ENCODE peak calls at places on chromosomes 12 and 14, in ten cellular contexts. M, B, G, X, K, W, I, N, H and R are unnamed samples.

GRCh38 chr12:82481954-82482353 is 123.6 kb downstream of the METTL25 start:
- DNase-seq in M (no peak), B (no peak), G (no peak), X (no peak), K (no peak), W (no peak), I (no peak), N (no peak), H (no peak), R (no peak)

GRCh38 chr12:114440450-114441383 is 34.8 kb upstream of the TBX5 start:
- DNase-seq in M (no peak), B (no peak), G (no peak), X (no peak), K (no peak), W (no peak), I (no peak), N (no peak), H (no peak), R (no peak)

GRCh38 chr12:2023365-2023764 is 19.1 kb upstream of the DCP1B start:
- DNase-seq in M (no peak), B (no peak), G (no peak), X (no peak), K (no peak), W (no peak), I (no peak), N (no peak), H (no peak), R (no peak)

GRCh38 chr12:60977966-60978365 is 1282.2 kb upstream of the USP15 start:
- DNase-seq in M (no peak), B (no peak), G (no peak), X (no peak), K (no peak), W (no peak), I (no peak), N (no peak), H (no peak), R (no peak)

GRCh38 chr12:34400986-34401658 is 378.8 kb downstream of the ALG10 start:
- DNase-seq in M (no peak), B (peak), G (peak), X (no peak), K (no peak), W (peak), I (no peak), N (no peak), H (no peak), R (no peak)

GRCh38 chr14:26290007-26290530 is 307.8 kb downstream of the NOVA1 start:
- DNase-seq in M (no peak), B (no peak), G (no peak), X (no peak), K (no peak), W (no peak), I (peak), N (peak), H (peak), R (peak)

GRCh38 chr14:64745511-64746041 is 41.4 kb downstream of the PLEKHG3 start:
- DNase-seq in M (no peak), B (no peak), G (no peak), X (no peak), K (no peak), W (no peak), I (peak), N (peak), H (peak), R (peak)

GRCh38 chr14:52547526-52547925 is 4.8 kb downstream of the TXNDC16 start:
- DNase-seq in M (no peak), B (no peak), G (no peak), X (no peak), K (no peak), W (no peak), I (no peak), N (no peak), H (no peak), R (no peak)

GRCh38 chr12:122527478-122527944 is 462 bp downstream of the KNTC1 start:
- DNase-seq in M (peak), B (no peak), G (no peak), X (no peak), K (no peak), W (peak), I (peak), N (peak), H (no peak), R (peak)

GRCh38 chr12:102169922-102170698 is 27.5 kb downstream of the PMCH start:
- DNase-seq in M (peak), B (no peak), G (no peak), X (peak), K (no peak), W (no peak), I (peak), N (peak), H (peak), R (peak)

GRCh38 chr14:85471156-85471555 is 58.8 kb upstream of the FLRT2 start:
- DNase-seq in M (no peak), B (no peak), G (no peak), X (no peak), K (no peak), W (no peak), I (peak), N (peak), H (peak), R (peak)

GRCh38 chr12:80269953-80270552 is 170.7 kb downstream of the OTOGL start:
- DNase-seq in M (peak), B (no peak), G (no peak), X (peak), K (no peak), W (no peak), I (peak), N (peak), H (peak), R (peak)

GRCh38 chr14:58109761-58110160 is 42.3 kb downstream of the ARMH4 start:
- DNase-seq in M (no peak), B (no peak), G (no peak), X (no peak), K (no peak), W (no peak), I (no peak), N (no peak), H (no peak), R (no peak)

GRCh38 chr12:47039079-47039478 is 40.3 kb upstream of the PCED1B start:
- DNase-seq in M (no peak), B (no peak), G (no peak), X (no peak), K (no peak), W (no peak), I (no peak), N (no peak), H (no peak), R (no peak)

GRCh38 chr12:94640134-94640928 is 10.0 kb downstream of the TMCC3 start:
- DNase-seq in M (no peak), B (no peak), G (no peak), X (no peak), K (peak), W (peak), I (peak), N (peak), H (peak), R (peak)

GRCh38 chr12:88575361-88575959 is 4.8 kb downstream of the KITLG start:
- DNase-seq in M (no peak), B (no peak), G (no peak), X (no peak), K (no peak), W (no peak), I (peak), N (no peak), H (no peak), R (no peak)

GRCh38 chr14:21347201-21347600 is 36.6 kb downstream of the SUPT16H start:
- DNase-seq in M (no peak), B (no peak), G (no peak), X (no peak), K (no peak), W (no peak), I (no peak), N (no peak), H (no peak), R (no peak)

GRCh38 chr14:89215166-89215940 is 201.7 kb downstream of the FOXN3 start:
- DNase-seq in M (no peak), B (no peak), G (no peak), X (no peak), K (no peak), W (no peak), I (no peak), N (peak), H (peak), R (no peak)

GRCh38 chr14:106286697-106287290 is 760.4 kb downstream of the TMEM121 start:
- DNase-seq in M (no peak), B (no peak), G (no peak), X (no peak), K (no peak), W (no peak), I (no peak), N (no peak), H (no peak), R (no peak)

GRCh38 chr12:15193927-15194326 is 27.3 kb downstream of the RERG start:
- DNase-seq in M (no peak), B (peak), G (no peak), X (no peak), K (no peak), W (no peak), I (no peak), N (no peak), H (no peak), R (peak)

GRCh38 chr14:89933002-89933401 is 21.5 kb downstream of the EFCAB11 start:
- DNase-seq in M (no peak), B (no peak), G (no peak), X (no peak), K (no peak), W (no peak), I (no peak), N (no peak), H (no peak), R (no peak)

GRCh38 chr12:56461235-56462159 is 6.9 kb upstream of the SPRYD4 start:
- DNase-seq in M (no peak), B (peak), G (no peak), X (no peak), K (no peak), W (no peak), I (peak), N (no peak), H (no peak), R (no peak)

GRCh38 chr14:69842671-69843407 is 36.4 kb upstream of the SMOC1 start:
- DNase-seq in M (no peak), B (no peak), G (no peak), X (no peak), K (no peak), W (no peak), I (no peak), N (no peak), H (no peak), R (no peak)

GRCh38 chr12:132662901-132663755 is 24.0 kb downstream of the POLE start:
- DNase-seq in M (no peak), B (peak), G (no peak), X (no peak), K (no peak), W (no peak), I (no peak), N (no peak), H (no peak), R (no peak)

GRCh38 chr14:59831121-59831730 is 39.4 kb downstream of the RTN1 start:
- DNase-seq in M (no peak), B (no peak), G (no peak), X (no peak), K (no peak), W (no peak), I (no peak), N (no peak), H (no peak), R (no peak)

GRCh38 chr12:75854681-75855309 is 176.8 kb downstream of the PHLDA1 start:
- DNase-seq in M (no peak), B (no peak), G (no peak), X (no peak), K (no peak), W (no peak), I (peak), N (peak), H (peak), R (no peak)

GRCh38 chr12:131751335-131751734 is 40.4 kb downstream of the SFSWAP start:
- DNase-seq in M (no peak), B (no peak), G (no peak), X (no peak), K (no peak), W (no peak), I (no peak), N (no peak), H (no peak), R (no peak)

GRCh38 chr12:47111392-47111778 is 31.6 kb upstream of the AMIGO2 start:
- DNase-seq in M (no peak), B (no peak), G (no peak), X (no peak), K (no peak), W (no peak), I (no peak), N (no peak), H (no peak), R (no peak)

GRCh38 chr12:118853634-118854033 is 127.7 kb upstream of the SRRM4 start:
- DNase-seq in M (peak), B (no peak), G (no peak), X (no peak), K (no peak), W (no peak), I (no peak), N (no peak), H (no peak), R (no peak)

DNA sequence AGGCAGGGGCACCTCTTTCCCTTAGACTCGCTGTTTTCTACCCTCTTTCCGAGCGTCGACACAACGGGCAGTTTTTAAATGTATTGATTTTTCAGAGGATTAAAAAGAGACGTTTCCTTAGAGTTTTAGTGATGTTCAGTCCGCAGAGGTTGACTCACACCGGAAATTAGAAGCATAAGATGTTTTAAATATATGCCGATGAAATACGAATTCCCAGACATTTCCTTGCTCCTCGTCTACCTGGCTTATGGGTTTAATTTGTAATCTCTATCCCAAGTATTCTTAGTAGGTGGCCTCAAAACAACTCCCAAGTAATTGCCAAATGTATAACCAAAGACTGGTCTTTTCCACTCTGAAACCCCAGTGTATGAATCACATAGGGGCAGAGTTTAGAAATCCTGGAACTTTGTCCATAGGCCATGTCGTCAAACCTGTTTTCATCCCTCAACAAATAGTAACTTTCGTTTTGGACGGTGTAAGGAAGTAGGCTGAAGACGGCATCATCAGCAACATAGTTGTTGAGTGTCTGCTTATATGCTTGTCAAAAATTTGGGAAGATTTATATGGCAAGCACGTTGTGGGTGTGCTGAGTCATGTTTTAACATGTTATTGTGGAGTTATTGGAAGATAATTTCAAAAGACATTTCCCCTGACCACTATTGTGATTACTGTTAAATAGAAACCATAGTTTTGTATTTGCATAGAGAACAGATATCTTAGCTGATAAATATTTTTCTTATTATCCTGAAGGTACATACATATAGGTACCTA is 824 bp downstream of the TBK1 start:
- DNase-seq in M (peak), B (no peak), G (peak), X (peak), K (no peak), W (no peak), I (peak), N (peak), H (peak), R (peak)
- TF ChIP-seq CTCF in M (no peak), B (no peak), G (no peak), X (no peak), K (no peak), W (no peak), I (no peak), N (no peak), H (no peak), R (no peak)

GRCh38 chr14:61326149-61326548 is 4.8 kb downstream of the PRKCH start:
- DNase-seq in M (no peak), B (no peak), G (no peak), X (no peak), K (no peak), W (no peak), I (no peak), N (no peak), H (no peak), R (no peak)
- H3K4me3 ChIP-seq in M (no peak), B (no peak), G (no peak), X (no peak), K (peak), W (no peak), I (no peak), N (no peak), H (no peak), R (no peak)

DNA sequence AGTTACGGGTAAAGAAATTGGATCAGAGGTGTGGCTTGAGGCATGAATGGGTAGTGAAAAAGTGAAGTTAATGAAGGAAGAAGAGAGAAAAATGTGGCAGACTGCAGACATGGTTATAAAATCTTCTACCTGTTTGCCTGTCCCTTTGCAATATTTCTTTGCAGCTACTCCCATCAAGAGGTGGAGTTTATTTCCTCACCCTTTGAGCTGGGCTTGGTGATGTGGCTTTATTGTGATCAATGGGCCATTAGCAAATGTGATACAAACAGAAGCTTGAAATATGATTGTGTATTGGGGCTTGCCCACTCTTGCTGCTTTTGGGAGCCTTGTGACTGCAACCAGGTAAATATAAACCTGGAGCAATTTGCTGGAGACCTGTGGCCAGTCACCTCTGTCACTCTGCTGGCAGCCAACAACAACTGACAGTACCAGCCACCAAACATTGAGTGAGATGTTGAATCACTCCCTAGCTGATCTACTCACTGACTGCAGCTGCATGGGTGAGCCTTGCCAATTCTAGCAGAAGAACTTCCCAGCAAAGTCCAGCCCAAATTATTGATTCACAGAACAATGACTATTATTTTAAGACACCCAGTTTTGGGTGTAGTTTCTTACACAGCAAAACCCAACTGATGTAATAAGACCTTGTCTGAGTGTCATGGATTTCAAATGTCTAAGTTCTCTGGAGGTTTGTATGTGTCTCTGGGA is 151.0 kb upstream of the ATP2B1 start:
- DNase-seq in M (peak), B (no peak), G (no peak), X (no peak), K (no peak), W (no peak), I (no peak), N (no peak), H (no peak), R (no peak)
- TF ChIP-seq CTCF in M (peak), B (no peak), G (no peak), X (no peak), K (peak), W (no peak), I (no peak), N (no peak), H (no peak), R (no peak)

DNA sequence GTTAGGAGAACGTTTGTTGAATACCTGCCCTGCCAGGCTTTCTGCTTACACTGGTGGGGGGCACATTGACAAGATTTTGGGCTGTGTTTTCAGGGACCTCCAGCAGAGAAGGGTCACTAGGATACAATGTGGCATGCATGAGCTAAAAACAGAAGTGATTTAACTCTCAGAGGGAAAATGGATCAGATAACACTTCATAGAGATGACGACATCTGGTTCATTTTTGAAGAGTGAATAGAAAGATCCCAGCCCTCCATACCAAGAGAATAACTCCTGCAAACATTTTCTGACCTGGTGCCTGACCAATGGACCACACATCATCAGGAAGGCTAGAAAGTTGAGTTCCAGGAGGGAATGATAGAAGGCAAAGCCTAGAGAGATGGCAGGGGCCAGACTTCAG is 33.7 kb downstream of the CKB start:
- DNase-seq in M (no peak), B (no peak), G (no peak), X (no peak), K (no peak), W (no peak), I (peak), N (no peak), H (peak), R (peak)
- H3K4me3 ChIP-seq in M (no peak), B (no peak), G (no peak), X (no peak), K (no peak), W (no peak), I (no peak), N (no peak), H (no peak), R (no peak)

DNA sequence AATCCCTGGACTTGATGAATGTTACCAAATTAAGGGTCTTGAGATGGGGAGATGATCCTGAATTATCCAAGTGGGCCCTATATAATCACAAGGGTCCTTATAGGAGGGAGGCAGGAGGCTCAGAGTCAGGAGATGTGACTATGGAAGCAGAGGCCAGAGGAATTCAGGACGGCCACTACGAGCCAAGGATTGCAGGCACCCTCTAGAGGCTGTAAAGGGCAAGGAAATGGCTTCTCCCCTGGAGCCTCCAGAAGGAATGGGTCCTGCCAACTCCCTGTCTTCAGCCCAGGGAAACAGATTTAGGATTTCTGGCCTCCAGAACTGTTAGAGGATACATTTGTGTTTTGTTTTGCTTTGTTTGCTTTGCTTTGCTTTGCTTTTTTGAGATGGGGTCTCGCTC is 8.8 kb downstream of the BDKRB1 start:
- DNase-seq in M (no peak), B (peak), G (no peak), X (no peak), K (no peak), W (peak), I (peak), N (peak), H (peak), R (peak)
- TF ChIP-seq CTCF in M (peak), B (no peak), G (no peak), X (peak), K (peak), W (no peak), I (peak), N (peak), H (peak), R (peak)

GRCh38 chr12:128266559-128267245 is at the start of gene TMEM132C:
- DNase-seq in M (no peak), B (no peak), G (no peak), X (no peak), K (no peak), W (no peak), I (no peak), N (no peak), H (no peak), R (no peak)
- H3K4me3 ChIP-seq in M (no peak), B (peak), G (peak), X (no peak), K (no peak), W (peak), I (no peak), N (no peak), H (no peak), R (no peak)